ENCODE peak calls at places on chromosomes 5 and 9, in ten cellular contexts. P is psoas muscle, R is prostate gland, T is astrocyte, J is Peyer's patch, C is AG04450, X is tibial artery, K is left ventricle myocardium inferior, N is IMR-90, M is breast epithelium. E is an unnamed sample.

GRCh38 chr9:122261469-122261881 is 3.2 kb downstream of the RBM18 start:
- DNase-seq in P (peak; percentile 48), R (peak; percentile 30), T (peak; percentile 28), J (no peak), C (peak; percentile 7), X (peak; percentile 89), K (peak; percentile 35), N (peak; percentile 67), M (peak; percentile 81), E (peak; percentile 69)

GRCh38 chr9:95783426-95783975 is 92.0 kb upstream of the ERCC6L2 start:
- DNase-seq in P (no peak), R (no peak), T (peak; percentile 77), J (no peak), C (no peak), X (no peak), K (no peak), N (peak; percentile 85), M (no peak), E (no peak)

GRCh38 chr9:34988218-34989055 is 1.1 kb upstream of the DNAJB5 start:
- DNase-seq in P (peak; percentile 62), R (no peak), T (no peak), J (no peak), C (no peak), X (peak; percentile 78), K (peak; percentile 51), N (no peak), M (no peak), E (no peak)

GRCh38 chr9:91207889-91208651 is 153.6 kb downstream of the AUH start:
- DNase-seq in P (no peak), R (no peak), T (peak; percentile 58), J (no peak), C (no peak), X (no peak), K (no peak), N (peak; percentile 71), M (no peak), E (no peak)

GRCh38 chr5:148681157-148682131 is 27.1 kb upstream of the HTR4 start:
- DNase-seq in P (no peak), R (no peak), T (no peak), J (no peak), C (no peak), X (no peak), K (no peak), N (no peak), M (no peak), E (no peak)

GRCh38 chr9:4829956-4830355 is 37.2 kb downstream of the RCL1 start:
- DNase-seq in P (no peak), R (no peak), T (peak; percentile 36), J (no peak), C (no peak), X (no peak), K (no peak), N (peak; percentile 60), M (no peak), E (no peak)

GRCh38 chr5:116847960-116848359 is 273.3 kb upstream of the SEMA6A start:
- DNase-seq in P (no peak), R (no peak), T (no peak), J (peak; percentile 57), C (no peak), X (no peak), K (no peak), N (no peak), M (no peak), E (no peak)

GRCh38 chr5:87410941-87411340 is 1.8 kb downstream of the CCNH start:
- DNase-seq in P (no peak), R (no peak), T (peak; percentile 97), J (no peak), C (no peak), X (no peak), K (no peak), N (peak; percentile 80), M (no peak), E (no peak)

GRCh38 chr9:93945400-93946337 is 9.5 kb downstream of the BARX1 start:
- DNase-seq in P (no peak), R (no peak), T (no peak), J (no peak), C (no peak), X (no peak), K (no peak), N (no peak), M (no peak), E (no peak)

GRCh38 chr5:94469889-94470288 is 148.5 kb downstream of the KIAA0825 start:
- DNase-seq in P (no peak), R (no peak), T (peak; percentile 46), J (no peak), C (peak; percentile 39), X (no peak), K (no peak), N (peak; percentile 82), M (no peak), E (no peak)

GRCh38 chr5:78675956-78676727 is 27.6 kb upstream of the LHFPL2 start:
- DNase-seq in P (no peak), R (no peak), T (no peak), J (no peak), C (no peak), X (no peak), K (no peak), N (no peak), M (no peak), E (no peak)

GRCh38 chr5:88172847-88173758 is 95.5 kb downstream of the TMEM161B start:
- DNase-seq in P (no peak), R (no peak), T (no peak), J (peak; percentile 50), C (no peak), X (no peak), K (no peak), N (peak; percentile 5), M (no peak), E (no peak)

GRCh38 chr5:173826179-173826920 is 61.8 kb upstream of the CPEB4 start:
- DNase-seq in P (no peak), R (no peak), T (no peak), J (no peak), C (no peak), X (no peak), K (no peak), N (no peak), M (no peak), E (no peak)

GRCh38 chr5:125126050-125126449 is 379.6 kb upstream of the ZNF608 start:
- DNase-seq in P (no peak), R (no peak), T (no peak), J (no peak), C (no peak), X (no peak), K (no peak), N (no peak), M (no peak), E (no peak)

GRCh38 chr9:121303456-121304451 is 35.8 kb downstream of the GSN start:
- DNase-seq in P (no peak), R (no peak), T (no peak), J (peak; percentile 75), C (no peak), X (peak; percentile 57), K (no peak), N (no peak), M (no peak), E (peak; percentile 56)

GRCh38 chr5:125117556-125117955 is 371.1 kb upstream of the ZNF608 start:
- DNase-seq in P (no peak), R (no peak), T (peak; percentile 34), J (no peak), C (no peak), X (no peak), K (no peak), N (peak; percentile 56), M (no peak), E (no peak)

GRCh38 chr9:120344230-120344629 is 235.7 kb downstream of the CDK5RAP2 start:
- DNase-seq in P (no peak), R (no peak), T (peak; percentile 80), J (no peak), C (peak; percentile 16), X (no peak), K (no peak), N (peak; percentile 80), M (no peak), E (no peak)

GRCh38 chr9:36664806-36665205 is 92.1 kb downstream of the MELK start:
- DNase-seq in P (no peak), R (no peak), T (no peak), J (no peak), C (no peak), X (no peak), K (no peak), N (no peak), M (no peak), E (no peak)

GRCh38 chr9:2216591-2216990 is 201.4 kb downstream of the SMARCA2 start:
- DNase-seq in P (no peak), R (no peak), T (peak; percentile 59), J (no peak), C (no peak), X (no peak), K (no peak), N (no peak), M (no peak), E (no peak)
- H3K4me3 ChIP-seq in P (no peak overlapping the region), R (no peak overlapping the region), T (no peak overlapping the region), J (no peak overlapping the region), C (no peak overlapping the region), X (no peak overlapping the region), K (no peak overlapping the region), N (no peak overlapping the region), M (no peak overlapping the region), E (no peak overlapping the region)

GRCh38 chr5:143226361-143226760 is 177.1 kb downstream of the NR3C1 start:
- DNase-seq in P (no peak), R (no peak), T (no peak), J (no peak), C (no peak), X (no peak), K (no peak), N (no peak), M (no peak), E (no peak)
- H3K27ac ChIP-seq in P (peak overlapping the region; percentile 65), R (no peak overlapping the region), T (no peak overlapping the region), J (no peak overlapping the region), C (no peak overlapping the region), X (no peak overlapping the region), K (no peak overlapping the region), N (no peak overlapping the region), M (no peak overlapping the region), E (no peak overlapping the region)

DNA sequence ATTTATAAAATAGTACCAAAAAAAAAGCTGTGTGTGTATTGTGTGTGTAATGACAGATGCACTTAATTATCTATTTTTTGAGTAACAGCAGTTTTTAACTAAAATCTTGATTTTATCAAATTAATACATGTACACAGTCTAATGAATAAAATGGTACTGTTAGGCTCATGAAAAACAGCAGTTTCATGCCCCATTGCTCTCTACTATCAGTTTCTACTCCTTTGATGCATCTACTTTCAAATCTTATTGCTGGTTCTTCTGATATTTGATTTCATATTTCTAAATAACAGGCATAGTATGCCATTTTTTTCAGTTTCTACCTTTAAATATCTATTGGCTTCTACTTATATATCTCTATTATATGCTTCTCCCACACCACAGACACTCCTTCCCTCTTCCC is 117.4 kb downstream of the CCDC171 start:
- DNase-seq in P (no peak), R (no peak), T (no peak), J (no peak), C (no peak), X (no peak), K (no peak), N (no peak), M (no peak), E (no peak)
- H3K27me3 ChIP-seq in P (no peaks in the 10 kb centered on the region), R (no peaks in the 10 kb centered on the region), T (no peaks in the 10 kb centered on the region), J (no peaks in the 10 kb centered on the region), C (no peaks in the 10 kb centered on the region), X (no peaks in the 10 kb centered on the region), K (no peaks in the 10 kb centered on the region), N (no peaks in the 10 kb centered on the region), M (no peaks in the 10 kb centered on the region), E (no peaks in the 10 kb centered on the region)

DNA sequence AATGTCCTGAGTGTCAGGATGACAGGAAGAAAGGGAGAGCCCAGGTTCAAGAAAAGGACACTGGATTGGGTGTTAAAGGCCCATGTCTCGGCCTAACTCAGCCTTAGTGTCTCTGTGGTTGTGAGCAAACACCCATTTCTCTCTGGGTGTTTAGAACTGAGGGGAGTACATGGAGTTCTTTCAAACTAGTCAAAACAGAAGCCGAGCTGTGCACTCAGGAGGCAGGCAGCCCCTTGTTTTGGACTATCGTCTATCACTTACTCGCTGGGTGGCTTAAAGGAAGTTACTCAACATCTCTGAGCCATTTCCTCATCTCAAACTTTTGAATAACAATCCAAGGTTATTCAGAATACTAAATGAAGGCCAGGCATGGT is 40.0 kb downstream of the NAIF1 start:
- DNase-seq in P (no peak), R (no peak), T (no peak), J (no peak), C (no peak), X (no peak), K (no peak), N (no peak), M (no peak), E (no peak)
- H3K4me3 ChIP-seq in P (no peak overlapping the region), R (no peak overlapping the region), T (no peak overlapping the region), J (no peak overlapping the region), C (no peak overlapping the region), X (no peak overlapping the region), K (no peak overlapping the region), N (no peak overlapping the region), M (no peak overlapping the region), E (no peak overlapping the region)

E was measured in upper lobe of right lung.